ENCODE peak calls at places on chromosomes 16 and 17, in eight cellular contexts. L is tibial nerve; D is SJCRH30; C is DND-41; X is effector memory CD4-positive, alpha-beta T cell; J is hepatocyte; K is A549; P is adrenal gland. Y is an unnamed sample.

GRCh38 chr17:38908676-38909181 is 16.7 kb upstream of the LASP1NB start:
- DNase-seq in D (no peak), C (no peak), P (no peak), J (no peak), L (no peak), X (no peak), K (no peak), Y (no peak)

GRCh38 chr17:32350662-32351418 is 883 bp downstream of the ZNF207 start:
- DNase-seq in X (peak; percentile 17), D (peak; percentile 64), P (peak; percentile 68), K (no peak), L (no peak), C (peak; percentile 62), J (peak; percentile 71), Y (no peak)

GRCh38 chr17:46964315-46965265 is 14.5 kb downstream of the RPRML start:
- DNase-seq in D (peak; percentile 75), P (no peak), X (no peak), L (no peak), K (no peak), C (peak; percentile 45), J (no peak), Y (no peak)

GRCh38 chr17:347309-347708 is 5.3 kb downstream of the RPH3AL start:
- DNase-seq in P (no peak), L (no peak), C (no peak), K (no peak), J (no peak), X (no peak), D (no peak), Y (no peak)

GRCh38 chr17:61758430-61758829 is 104.9 kb downstream of the BRIP1 start:
- DNase-seq in X (no peak), K (no peak), P (no peak), D (no peak), L (no peak), C (no peak), J (no peak), Y (no peak)

GRCh38 chr17:79835953-79836951 is 3.0 kb downstream of the CBX4 start:
- DNase-seq in K (no peak), D (no peak), P (peak; percentile 71), X (no peak), L (no peak), J (peak; percentile 89), C (peak; percentile 43), Y (no peak)

GRCh38 chr17:81867952-81868673 is 3.0 kb downstream of the ARHGDIA start:
- DNase-seq in P (no peak), X (no peak), C (no peak), L (no peak), J (no peak), D (no peak), K (no peak), Y (peak; percentile 23)

GRCh38 chr16:745739-746138 is 4.9 kb upstream of the CIAO3 start:
- DNase-seq in C (no peak), L (no peak), P (no peak), J (peak; percentile 77), X (no peak), D (peak; percentile 35), K (peak; percentile 63), Y (no peak)

GRCh38 chr16:55647798-55648197 is 8.0 kb upstream of the SLC6A2 start:
- DNase-seq in X (no peak), D (no peak), K (no peak), C (no peak), P (no peak), L (no peak), J (no peak), Y (no peak)

GRCh38 chr17:78387982-78388941 is 9.8 kb downstream of the PGS1 start:
- DNase-seq in K (no peak), P (peak; percentile 55), J (no peak), X (no peak), L (no peak), D (no peak), C (no peak), Y (peak; percentile 67)

GRCh38 chr17:78381601-78382168 is 3.2 kb downstream of the PGS1 start:
- DNase-seq in L (no peak), P (peak; percentile 26), K (no peak), C (no peak), X (peak; percentile 60), D (no peak), J (no peak), Y (no peak)

GRCh38 chr17:78380370-78380769 is 1.9 kb downstream of the PGS1 start:
- DNase-seq in K (no peak), P (no peak), X (no peak), C (no peak), L (no peak), J (no peak), D (no peak), Y (no peak)

GRCh38 chr17:78384479-78385175 is 6.2 kb downstream of the PGS1 start:
- DNase-seq in P (no peak), J (no peak), L (no peak), K (no peak), D (no peak), X (no peak), C (no peak), Y (no peak)

DNA sequence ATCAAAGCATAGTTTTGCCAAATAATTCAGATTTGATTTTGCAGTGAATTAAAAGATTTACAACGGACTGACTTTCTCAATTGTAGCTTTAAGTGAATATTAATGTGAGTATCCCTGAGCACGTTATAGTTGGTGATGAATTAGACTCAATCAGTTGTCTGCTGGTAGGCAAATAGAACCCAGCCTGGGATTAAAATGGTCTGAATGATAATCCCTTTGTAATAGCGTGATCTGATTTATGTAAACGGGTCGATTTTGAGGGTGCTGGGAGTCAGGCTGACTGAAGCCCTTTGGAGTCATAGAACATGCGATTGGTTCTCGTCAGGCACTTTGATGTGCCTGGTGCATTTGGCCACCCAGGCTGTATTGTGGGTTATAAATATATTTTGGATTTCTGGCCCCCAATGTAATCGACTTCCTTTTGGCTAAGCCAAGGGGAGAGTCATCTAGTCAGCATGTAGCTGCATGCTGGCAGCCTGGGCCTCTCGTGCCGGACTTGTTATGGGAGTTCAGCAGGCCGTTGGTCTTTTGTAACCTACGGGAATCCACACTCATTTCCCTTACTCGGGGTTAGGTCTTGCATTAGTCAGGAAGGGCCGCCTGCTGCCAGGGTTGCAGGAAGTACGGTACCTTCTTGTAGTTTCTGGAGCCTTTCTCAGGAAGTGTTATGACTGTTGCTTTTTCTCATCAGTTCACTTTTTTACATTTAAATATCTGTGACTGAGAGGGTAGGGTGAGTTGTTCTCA is 5.4 kb downstream of the PGS1 start:
- DNase-seq in L (no peak), J (peak; percentile 74), D (peak; percentile 69), P (peak; percentile 87), K (no peak), C (no peak), X (no peak), Y (peak; percentile 97)
- H3K4me1 ChIP-seq in L (no peaks in the 10 kb centered on the region), J (peaks cover 27% of the 10 kb centered on the region), D (peaks cover 61% of the 10 kb centered on the region), P (peaks cover 85% of the 10 kb centered on the region), K (peaks cover 22% of the 10 kb centered on the region), C (peaks cover 44% of the 10 kb centered on the region), X (peaks cover 71% of the 10 kb centered on the region), Y (peaks cover 94% of the 10 kb centered on the region)

GRCh38 chr17:77864234-77865108 is 94.0 kb upstream of the TNRC6C start:
- DNase-seq in X (no peak), L (no peak), K (no peak), P (no peak), J (no peak), D (peak; percentile 30), C (no peak), Y (no peak)
- H3K4me1 ChIP-seq in X (peaks cover 5% of the 10 kb centered on the region), L (no peaks in the 10 kb centered on the region), K (no peaks in the 10 kb centered on the region), P (peaks cover 9% of the 10 kb centered on the region), J (peaks cover 5% of the 10 kb centered on the region), D (peaks cover 19% of the 10 kb centered on the region), C (no peaks in the 10 kb centered on the region), Y (no peaks in the 10 kb centered on the region)

DNA sequence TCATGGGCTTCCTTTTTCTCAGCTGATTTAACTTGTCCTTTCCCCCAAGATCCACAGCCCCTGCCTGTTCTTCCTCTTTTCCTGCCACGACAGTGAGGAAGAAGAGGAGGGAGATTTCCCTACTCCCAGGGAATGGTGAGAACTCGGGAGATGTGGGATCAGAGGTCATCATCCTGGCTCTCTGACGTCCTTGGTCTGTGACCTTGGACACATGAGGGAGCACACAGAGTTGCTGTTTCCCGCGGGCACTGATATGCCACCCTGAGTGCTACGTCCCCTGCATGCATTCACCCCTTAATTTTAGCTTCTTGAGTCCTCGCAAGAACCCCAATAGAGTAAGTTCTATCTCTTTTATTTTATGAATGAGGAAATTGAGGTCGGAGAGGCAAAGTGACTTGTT is 85.4 kb downstream of the BMERB1 start:
- DNase-seq in X (no peak), P (no peak), C (no peak), J (no peak), L (no peak), D (no peak), K (no peak), Y (no peak)
- H3K4me1 ChIP-seq in X (no peaks in the 10 kb centered on the region), P (peaks cover 28% of the 10 kb centered on the region), C (no peaks in the 10 kb centered on the region), J (peaks cover 6% of the 10 kb centered on the region), L (no peaks in the 10 kb centered on the region), D (peaks cover 41% of the 10 kb centered on the region), K (peaks cover 51% of the 10 kb centered on the region), Y (no peaks in the 10 kb centered on the region)

DNA sequence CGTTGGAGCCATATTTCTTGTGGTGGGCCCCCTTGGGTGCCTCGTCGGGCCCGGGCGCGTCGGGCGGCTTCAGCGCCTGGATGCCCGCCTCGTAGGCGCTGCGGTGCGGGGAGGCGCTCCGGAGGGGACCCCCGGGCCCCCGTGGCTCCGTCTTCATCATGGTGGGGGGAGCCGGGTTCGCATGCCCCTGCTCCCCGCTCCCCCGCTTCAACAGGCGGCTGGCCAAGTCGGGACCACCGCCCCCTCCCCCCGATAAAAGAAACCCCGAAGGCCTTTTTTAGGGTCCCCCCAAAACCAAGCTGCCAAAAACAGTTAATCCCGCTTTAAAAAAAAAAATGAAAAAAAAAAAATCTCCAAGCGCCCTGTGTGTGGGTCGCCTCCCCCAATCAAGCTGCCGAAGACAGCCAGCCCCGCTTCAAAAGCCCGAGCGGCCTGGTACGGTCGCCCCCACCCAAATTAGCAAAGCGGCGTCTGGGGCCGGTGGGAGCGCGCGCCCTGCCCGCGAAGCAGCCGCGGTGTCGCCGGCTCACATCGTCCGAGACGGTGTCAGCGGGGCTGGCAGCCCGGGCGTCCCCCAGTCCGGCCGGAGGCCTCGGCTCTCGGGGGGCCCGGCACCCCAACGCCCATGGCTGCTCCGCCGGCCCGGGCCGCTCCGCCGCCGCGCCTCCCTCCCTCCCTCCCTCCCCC is at the start of gene PPP1R9B:
- DNase-seq in P (no peak), J (no peak), L (no peak), C (no peak), D (no peak), X (no peak), K (no peak), Y (no peak)
- H3K4me1 ChIP-seq in P (peaks cover 74% of the 10 kb centered on the region), J (peaks cover 34% of the 10 kb centered on the region), L (no peaks in the 10 kb centered on the region), C (peaks cover 58% of the 10 kb centered on the region), D (peaks cover 12% of the 10 kb centered on the region), X (peaks cover 46% of the 10 kb centered on the region), K (peaks cover 56% of the 10 kb centered on the region), Y (peaks cover 54% of the 10 kb centered on the region)

GRCh38 chr17:57415737-57416354 is 159.5 kb downstream of the MSI2 start:
- DNase-seq in K (no peak), P (no peak), L (no peak), C (no peak), D (no peak), X (no peak), J (no peak), Y (no peak)
- H3K4me1 ChIP-seq in K (peaks cover 25% of the 10 kb centered on the region), P (peaks cover 8% of the 10 kb centered on the region), L (no peaks in the 10 kb centered on the region), C (peaks cover 71% of the 10 kb centered on the region), D (no peaks in the 10 kb centered on the region), X (no peaks in the 10 kb centered on the region), J (peaks cover 15% of the 10 kb centered on the region), Y (no peaks in the 10 kb centered on the region)

GRCh38 chr17:74758846-74759163 is 10.4 kb downstream of the NHERF1 start:
- DNase-seq in L (no peak), P (peak; percentile 66), C (peak; percentile 80), K (peak; percentile 56), D (peak; percentile 86), X (no peak), J (no peak), Y (peak; percentile 55)
- H3K4me1 ChIP-seq in L (peaks cover 5% of the 10 kb centered on the region), P (peaks cover 67% of the 10 kb centered on the region), C (peaks cover 62% of the 10 kb centered on the region), K (peaks cover 64% of the 10 kb centered on the region), D (peaks cover 53% of the 10 kb centered on the region), X (peaks cover 69% of the 10 kb centered on the region), J (peaks cover 77% of the 10 kb centered on the region), Y (peaks cover 57% of the 10 kb centered on the region)